ENCODE peak calls at places on chromosomes 11 and 22, in seven cellular contexts. X is body of pancreas; K is brain microvascular endothelial cell; L is A549; W is CD8-positive, alpha-beta T cell; J is HFFc6; T is fibroblast of lung. G is an unnamed sample.
A peak's percentile ranks its signal among the peaks of the same experiment; 100 is the strongest.

GRCh38 chr22:31742115-31742514 is 7.8 kb downstream of the PRR14L start:
- DNase-seq in T (no peak), X (no peak), J (no peak), L (no peak), W (no peak), K (no peak), G (no peak)

GRCh38 chr11:45285931-45286632 is at the start of gene SYT13:
- DNase-seq in K (no peak), J (no peak), T (peak; percentile 13), X (peak; percentile 42), L (peak; percentile 30), W (no peak), G (peak; percentile 87)

GRCh38 chr11:96218013-96218412 is 125.0 kb downstream of the MAML2 start:
- DNase-seq in K (no peak), X (no peak), J (no peak), L (no peak), T (no peak), W (no peak), G (no peak)

GRCh38 chr11:61512435-61512834 is 3.9 kb downstream of the LRRC10B start:
- DNase-seq in K (no peak), T (no peak), L (no peak), X (no peak), W (no peak), J (no peak), G (no peak)

GRCh38 chr11:44960200-44960845 is 9.6 kb upstream of the TP53I11 start:
- DNase-seq in J (no peak), K (no peak), L (no peak), T (peak; percentile 36), X (no peak), W (no peak), G (no peak)

GRCh38 chr22:47192106-47192650 is 429.7 kb downstream of the TBC1D22A start:
- DNase-seq in J (no peak), K (no peak), W (no peak), T (no peak), L (no peak), X (peak; percentile 8), G (no peak)

GRCh38 chr11:69000831-69001245 is 12.2 kb downstream of the MRGPRF start:
- DNase-seq in X (no peak), L (peak; percentile 63), J (peak; percentile 87), W (no peak), K (peak; percentile 50), T (peak; percentile 84), G (peak; percentile 43)

GRCh38 chr11:18705651-18706281 is 7.2 kb downstream of the TMEM86A start:
- DNase-seq in L (no peak), K (no peak), W (peak; percentile 54), X (peak; percentile 47), T (no peak), J (no peak), G (no peak)

GRCh38 chr11:1888347-1888753 is 3.3 kb downstream of the PRR33 start:
- DNase-seq in W (peak; percentile 52), K (no peak), J (no peak), X (no peak), L (no peak), T (no peak), G (no peak)

GRCh38 chr22:28904211-28904808 is 20.9 kb downstream of the ZNRF3 start:
- DNase-seq in K (no peak), L (no peak), W (no peak), T (peak; percentile 76), X (no peak), J (peak; percentile 32), G (no peak)

GRCh38 chr11:93063101-93063500 is 93.7 kb downstream of the MTNR1B start:
- DNase-seq in W (no peak), L (no peak), T (peak; percentile 19), X (no peak), K (no peak), J (no peak), G (no peak)

GRCh38 chr11:14446701-14447169 is 52.9 kb downstream of the COPB1 start:
- DNase-seq in K (no peak), T (peak; percentile 67), W (no peak), J (peak; percentile 20), X (no peak), L (peak; percentile 45), G (no peak)

GRCh38 chr22:40818192-40818746 is 877 bp downstream of the SLC25A17 start:
- DNase-seq in W (no peak), K (no peak), J (no peak), L (no peak), T (no peak), X (no peak), G (no peak)

GRCh38 chr11:115418626-115419025 is 85.6 kb downstream of the CADM1 start:
- DNase-seq in L (no peak), K (no peak), T (no peak), J (no peak), X (no peak), W (no peak), G (no peak)

GRCh38 chr11:58739725-58740430 is 8.1 kb upstream of the GLYAT start:
- DNase-seq in K (peak; percentile 2), T (peak; percentile 69), W (no peak), J (peak; percentile 8), L (no peak), X (no peak), G (no peak)

GRCh38 chr11:10304495-10305261 is at the start of gene ADM:
- DNase-seq in T (peak; percentile 64), W (peak; percentile 55), K (peak; percentile 92), X (peak; percentile 74), L (peak; percentile 97), J (peak; percentile 97), G (peak; percentile 75)

GRCh38 chr11:9150501-9150900 is 59.1 kb upstream of the SCUBE2 start:
- DNase-seq in T (peak; percentile 75), J (peak; percentile 79), X (no peak), W (no peak), L (no peak), K (peak; percentile 79), G (no peak)

GRCh38 chr11:9150944-9151343 is 59.5 kb upstream of the SCUBE2 start:
- DNase-seq in K (no peak), J (no peak), X (no peak), L (no peak), T (no peak), W (no peak), G (no peak)

GRCh38 chr11:9148035-9148434 is 56.6 kb upstream of the SCUBE2 start:
- DNase-seq in K (no peak), W (no peak), J (no peak), L (no peak), X (no peak), T (no peak), G (no peak)

GRCh38 chr11:9146477-9146876 is 55.1 kb upstream of the SCUBE2 start:
- DNase-seq in L (no peak), J (no peak), W (no peak), T (no peak), X (no peak), K (no peak), G (no peak)

DNA sequence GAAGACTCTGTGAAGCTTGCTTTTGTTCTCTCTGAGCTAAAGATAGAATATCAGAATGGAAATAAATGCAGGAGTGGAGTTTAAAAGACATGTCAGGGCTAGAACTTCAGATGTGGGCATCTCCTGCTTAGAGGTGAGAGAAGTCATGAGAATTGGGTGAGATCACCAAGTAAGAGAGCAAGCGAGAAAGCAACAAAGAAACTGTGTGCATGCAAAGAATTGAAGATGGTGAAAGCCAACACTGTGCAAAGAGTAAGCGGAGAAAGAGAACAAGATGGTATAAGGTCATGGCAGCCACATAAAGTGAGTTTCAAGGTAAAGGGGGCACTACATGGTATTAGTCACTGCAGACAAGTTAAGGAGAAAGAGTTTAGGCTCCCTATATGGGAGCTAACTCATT is 57.3 kb upstream of the SCUBE2 start:
- DNase-seq in T (no peak), K (no peak), X (no peak), L (no peak), W (no peak), J (no peak), G (no peak)
- TF ChIP-seq CTCF in T (no peak), K (no peak), X (no peak), L (no peak), W (no peak), J (no peak), G (no peak)

GRCh38 chr11:65661599-65662246 is 993 bp downstream of the RELA start:
- DNase-seq in X (no peak), K (no peak), T (no peak), W (no peak), L (no peak), J (no peak), G (no peak)

GRCh38 chr11:65660038-65660437 is 2.7 kb downstream of the RELA start:
- DNase-seq in K (no peak), W (no peak), T (no peak), L (no peak), J (no peak), X (no peak), G (no peak)

GRCh38 chr11:65663634-65664200 is 1.0 kb upstream of the RELA start:
- DNase-seq in L (no peak), X (no peak), J (no peak), W (no peak), K (no peak), T (peak; percentile 39), G (peak; percentile 32)

GRCh38 chr11:65662802-65663633 is at the start of gene RELA:
- DNase-seq in X (peak; percentile 93), T (peak; percentile 92), W (peak; percentile 94), L (peak; percentile 91), J (peak; percentile 92), K (peak; percentile 89), G (peak; percentile 93)

GRCh38 chr11:65662247-65662801 is 392 bp downstream of the RELA start:
- DNase-seq in X (no peak), K (no peak), J (no peak), T (peak; percentile 14), L (no peak), W (no peak), G (no peak)
- TF ChIP-seq CTCF in X (no peak), K (no peak), J (no peak), T (no peak), L (no peak), W (no peak), G (no peak)

GRCh38 chr11:126147268-126148111 is 64.0 kb downstream of the RPUSD4 start:
- DNase-seq in W (no peak), J (no peak), K (no peak), L (peak; percentile 8), T (no peak), X (no peak), G (no peak)

GRCh38 chr11:126148317-126148716 is 63.1 kb downstream of the RPUSD4 start:
- DNase-seq in J (no peak), K (no peak), L (no peak), T (no peak), X (no peak), W (no peak), G (no peak)

GRCh38 chr11:126152152-126152551 is 59.3 kb downstream of the RPUSD4 start:
- DNase-seq in K (no peak), J (no peak), L (no peak), X (no peak), W (no peak), T (no peak), G (no peak)

GRCh38 chr11:126150256-126150655 is 61.2 kb downstream of the RPUSD4 start:
- DNase-seq in T (no peak), K (no peak), J (no peak), W (no peak), X (no peak), L (no peak), G (no peak)

GRCh38 chr11:126149759-126150236 is 61.7 kb downstream of the RPUSD4 start:
- DNase-seq in K (no peak), J (no peak), T (no peak), X (no peak), W (no peak), L (no peak), G (no peak)
- TF ChIP-seq CTCF in K (no peak), J (no peak), T (no peak), X (no peak), W (no peak), L (no peak), G (no peak)

GRCh38 chr11:62705401-62705800 is 1.8 kb downstream of the BSCL2 start:
- DNase-seq in W (no peak), K (no peak), X (peak; percentile 55), T (peak; percentile 20), L (no peak), J (no peak), G (peak; percentile 29)
- TF ChIP-seq CTCF in W (no peak), K (no peak), X (no peak), T (no peak), L (no peak), J (no peak), G (no peak)